ENCODE peak calls at places on chromosomes 2 and 18, in five cellular contexts. Y is neural progenitor cell, M is right cardiac atrium, R is breast epithelium, H is stomach. G is an unnamed sample.

GRCh38 chr18:69469444-69469919 is 68.8 kb downstream of the DOK6 start:
- DNase-seq in Y (peak; percentile 40), R (no peak), M (no peak), H (no peak), G (peak; percentile 44)

GRCh38 chr2:96819101-96819875 is 3.2 kb downstream of the CNNM3 start:
- DNase-seq in R (no peak), Y (no peak), M (no peak), H (peak; percentile 89), G (peak; percentile 55)

GRCh38 chr2:235394278-235394828 is 99.5 kb upstream of the AGAP1 start:
- DNase-seq in M (no peak), Y (no peak), R (no peak), H (no peak), G (no peak)

GRCh38 chr2:127139766-127140165 is 32.8 kb upstream of the BIN1 start:
- DNase-seq in Y (no peak), H (no peak), R (no peak), M (no peak), G (no peak)

GRCh38 chr18:37574113-37574512 is 8.5 kb upstream of the CELF4 start:
- DNase-seq in M (no peak), H (no peak), R (no peak), Y (no peak), G (peak; percentile 48)

GRCh38 chr2:203280428-203281064 is 41.7 kb downstream of the CYP20A1 start:
- DNase-seq in H (no peak), Y (no peak), R (no peak), M (no peak), G (no peak)

GRCh38 chr2:32064021-32064678 is 794 bp downstream of the SPAST start:
- DNase-seq in R (no peak), Y (no peak), H (no peak), M (no peak), G (no peak)

GRCh38 chr2:238425979-238426567 is 654 bp upstream of the ASB1 start:
- DNase-seq in H (peak; percentile 25), R (no peak), Y (peak; percentile 84), M (no peak), G (no peak)

GRCh38 chr2:26982102-26982742 is 11.8 kb downstream of the MAPRE3 start:
- DNase-seq in Y (peak; percentile 51), M (peak; percentile 52), R (peak; percentile 86), H (peak; percentile 92), G (peak; percentile 80)

GRCh38 chr2:8574196-8575010 is 107.5 kb upstream of the ID2 start:
- DNase-seq in R (no peak), M (no peak), Y (no peak), H (peak; percentile 25), G (no peak)

GRCh38 chr2:117763806-117764205 is 50.7 kb upstream of the DDX18 start:
- DNase-seq in H (no peak), Y (no peak), M (no peak), R (no peak), G (no peak)

GRCh38 chr2:42558827-42559226 is 9.6 kb upstream of the MTA3 start:
- DNase-seq in M (no peak), R (no peak), Y (no peak), H (peak; percentile 42), G (no peak)

GRCh38 chr18:62324917-62325805 is at the start of gene TNFRSF11A:
- DNase-seq in H (peak; percentile 77), Y (peak; percentile 86), R (no peak), M (no peak), G (no peak)

GRCh38 chr2:177467646-177468045 is 75.1 kb downstream of the AGPS start:
- DNase-seq in H (no peak), M (no peak), Y (no peak), R (no peak), G (no peak)

GRCh38 chr2:218149865-218150264 is 16.9 kb downstream of the CXCR1 start:
- DNase-seq in Y (no peak), H (no peak), M (no peak), R (no peak), G (no peak)

GRCh38 chr18:44803019-44803650 is 122.4 kb downstream of the SETBP1 start:
- DNase-seq in M (no peak), R (no peak), Y (no peak), H (peak; percentile 78), G (no peak)

GRCh38 chr2:23600336-23600735 is 215.4 kb downstream of the KLHL29 start:
- DNase-seq in Y (no peak), M (no peak), R (no peak), H (no peak), G (no peak)

GRCh38 chr18:24075731-24076130 is 61.2 kb downstream of the TTC39C start:
- DNase-seq in Y (no peak), H (no peak), R (no peak), M (no peak), G (no peak)

GRCh38 chr2:144456680-144457079 is 63.2 kb downstream of the ZEB2 start:
- DNase-seq in M (peak; percentile 32), H (no peak), R (no peak), Y (no peak), G (no peak)

GRCh38 chr2:44730583-44730982 is 210.9 kb upstream of the SIX3 start:
- DNase-seq in H (no peak), Y (no peak), R (no peak), M (no peak), G (no peak)

GRCh38 chr2:44736270-44736942 is 205.1 kb upstream of the SIX3 start:
- DNase-seq in M (no peak), Y (no peak), R (no peak), H (no peak), G (no peak)

DNA sequence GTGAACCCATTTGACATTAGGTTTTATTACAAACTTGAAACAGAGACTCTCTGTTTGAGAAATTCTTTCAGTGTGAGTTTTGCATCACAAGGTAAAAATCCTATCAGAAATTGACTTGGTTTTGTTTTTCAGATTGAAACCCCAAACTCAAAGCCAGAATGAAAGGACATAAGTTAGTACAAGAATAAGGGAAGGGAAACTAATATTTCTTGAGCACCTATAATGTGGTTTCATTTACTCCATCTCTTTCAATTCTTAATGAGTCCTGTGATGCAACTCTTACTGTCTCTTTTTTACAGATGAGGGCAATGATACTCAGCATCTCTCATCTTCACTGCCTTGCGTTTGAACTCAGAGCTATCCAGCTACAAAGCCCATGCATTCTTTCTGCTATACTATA is 210.0 kb upstream of the SIX3 start:
- DNase-seq in R (no peak), Y (no peak), M (no peak), H (no peak), G (no peak)
- H3K4me1 ChIP-seq in R (no peaks in the 10 kb centered on the region), Y (no peaks in the 10 kb centered on the region), M (no peaks in the 10 kb centered on the region), H (no peaks in the 10 kb centered on the region), G (no peaks in the 10 kb centered on the region)

GRCh38 chr2:240919161-240919781 is 13.1 kb downstream of the CROCC2 start:
- DNase-seq in R (peak; percentile 28), H (peak; percentile 11), M (peak; percentile 5), Y (no peak), G (peak; percentile 11)

GRCh38 chr2:240917009-240917683 is 11.0 kb downstream of the CROCC2 start:
- DNase-seq in R (no peak), H (no peak), Y (no peak), M (peak; percentile 38), G (peak; percentile 49)

GRCh38 chr2:240918258-240919091 is 12.3 kb downstream of the CROCC2 start:
- DNase-seq in M (peak; percentile 16), R (peak; percentile 35), H (no peak), Y (no peak), G (peak; percentile 5)

GRCh38 chr2:240916571-240917008 is 10.5 kb downstream of the CROCC2 start:
- DNase-seq in M (peak; percentile 91), R (no peak), Y (peak; percentile 67), H (no peak), G (peak; percentile 72)

DNA sequence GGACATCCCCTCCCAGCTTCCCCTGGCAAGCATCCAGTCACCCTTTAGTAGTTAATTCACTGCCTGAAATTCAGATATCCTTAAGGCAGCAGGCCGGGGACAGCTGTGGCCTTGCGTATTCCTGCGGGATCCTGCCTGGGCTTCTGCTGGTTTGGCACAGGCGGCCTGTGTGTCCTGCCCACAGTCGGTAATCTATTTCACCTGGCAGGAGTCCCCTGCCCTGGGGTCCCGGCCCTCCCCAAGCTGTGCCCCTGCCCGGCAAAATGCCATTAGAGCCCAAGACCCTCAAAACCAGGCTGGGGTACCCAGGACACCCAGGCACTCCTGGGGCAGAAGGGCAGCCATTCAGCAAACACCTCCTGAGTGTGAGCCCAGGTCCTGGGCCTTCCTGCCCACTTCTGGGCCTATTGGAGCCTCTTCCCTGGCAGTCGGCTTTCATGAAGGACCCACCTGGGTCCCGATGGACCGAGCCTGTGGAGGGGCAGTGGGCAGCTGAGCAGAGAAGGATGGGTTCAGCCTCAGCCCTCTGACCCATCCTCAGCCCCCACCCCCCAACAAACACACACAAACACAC is 11.6 kb downstream of the CROCC2 start:
- DNase-seq in M (peak; percentile 64), H (no peak), Y (no peak), R (peak; percentile 48), G (peak; percentile 43)
- H3K4me1 ChIP-seq in M (no peaks in the 10 kb centered on the region), H (peaks cover 51% of the 10 kb centered on the region), Y (peaks cover 12% of the 10 kb centered on the region), R (peaks cover 8% of the 10 kb centered on the region), G (peaks cover 7% of the 10 kb centered on the region)

GRCh38 chr2:197158591-197159550 is 151.7 kb downstream of the ANKRD44 start:
- DNase-seq in M (no peak), H (no peak), Y (no peak), R (no peak), G (no peak)
- H3K4me1 ChIP-seq in M (no peaks in the 10 kb centered on the region), H (peaks cover 30% of the 10 kb centered on the region), Y (peaks cover 2% of the 10 kb centered on the region), R (no peaks in the 10 kb centered on the region), G (peaks cover 28% of the 10 kb centered on the region)

GRCh38 chr2:134271758-134272157 is 17.9 kb downstream of the MGAT5 start:
- DNase-seq in R (no peak), H (no peak), M (no peak), Y (no peak), G (no peak)
- H3K4me1 ChIP-seq in R (no peaks in the 10 kb centered on the region), H (peaks cover 14% of the 10 kb centered on the region), M (peaks cover 17% of the 10 kb centered on the region), Y (no peaks in the 10 kb centered on the region), G (no peaks in the 10 kb centered on the region)

GRCh38 chr18:9105420-9105819 is 2.9 kb downstream of the NDUFV2 start:
- DNase-seq in R (no peak), H (no peak), Y (no peak), M (no peak), G (no peak)

GRCh38 chr18:9109523-9109922 is 7.0 kb downstream of the NDUFV2 start:
- DNase-seq in Y (no peak), R (no peak), H (no peak), M (no peak), G (no peak)

GRCh38 chr18:9106094-9106493 is 3.6 kb downstream of the NDUFV2 start:
- DNase-seq in Y (no peak), H (no peak), R (no peak), M (no peak), G (no peak)

GRCh38 chr18:9106800-9107574 is 4.5 kb downstream of the NDUFV2 start:
- DNase-seq in H (no peak), Y (peak; percentile 65), M (no peak), R (no peak), G (no peak)

GRCh38 chr18:9108911-9109310 is 6.4 kb downstream of the NDUFV2 start:
- DNase-seq in H (no peak), R (no peak), Y (no peak), M (no peak), G (no peak)
- H3K4me1 ChIP-seq in H (peaks cover 100% of the 10 kb centered on the region), R (peaks cover 11% of the 10 kb centered on the region), Y (peaks cover 64% of the 10 kb centered on the region), M (peaks cover 6% of the 10 kb centered on the region), G (no peaks in the 10 kb centered on the region)

G was measured in BE2C.